ENCODE peak calls at places on chromosomes 4 and X, in ten cellular contexts. One of them, this sample, is unnamed.

GRCh38 chrX:15956684-15957083 is 102.1 kb upstream of the AP1S2 start:
- DNase-seq in neural crest cell: no peak
- DNase-seq in CD4-positive, CD25-positive, alpha-beta regulatory T cell: no peak
- DNase-seq in activated CD8-positive, alpha-beta memory T cell treated with anti-CD3 and anti-CD28 coated beads for 1 hour: no peak
- DNase-seq in stimulated activated naive B cell treated with anti-CD40 and anti-IgM and Interleukin-4, amounts not matched to agents 10 μg/mL and 1 μg/mL and 100 μg/mL, for 72 hours: no peak
- DNase-seq in GM12864: no peak
- DNase-seq in NCI-H1436: no peak
- DNase-seq in immature natural killer cell: no peak
- DNase-seq in left ventricle myocardium inferior: no peak
- DNase-seq in activated naive CD4-positive, alpha-beta T cell treated with anti-CD3 and anti-CD28 coated beads, Interleukin-2, amount 50 U/mL, for 72 hours: no peak
- DNase-seq in this sample: no peak

GRCh38 chr4:76571274-76571673 is 136.2 kb downstream of the SHROOM3 start:
- DNase-seq in neural crest cell: no peak
- DNase-seq in CD4-positive, CD25-positive, alpha-beta regulatory T cell: no peak
- DNase-seq in activated CD8-positive, alpha-beta memory T cell treated with anti-CD3 and anti-CD28 coated beads for 1 hour: no peak
- DNase-seq in stimulated activated naive B cell treated with anti-CD40 and anti-IgM and Interleukin-4, amounts not matched to agents 10 μg/mL and 1 μg/mL and 100 μg/mL, for 72 hours: no peak
- DNase-seq in GM12864: no peak
- DNase-seq in NCI-H1436: peak; percentile 27
- DNase-seq in immature natural killer cell: no peak
- DNase-seq in left ventricle myocardium inferior: no peak
- DNase-seq in activated naive CD4-positive, alpha-beta T cell treated with anti-CD3 and anti-CD28 coated beads, Interleukin-2, amount 50 U/mL, for 72 hours: no peak
- DNase-seq in this sample: no peak

GRCh38 chr4:17613761-17614415 is 553 bp upstream of the MED28 start:
- DNase-seq in neural crest cell: no peak
- DNase-seq in CD4-positive, CD25-positive, alpha-beta regulatory T cell: no peak
- DNase-seq in activated CD8-positive, alpha-beta memory T cell treated with anti-CD3 and anti-CD28 coated beads for 1 hour: peak; percentile 1
- DNase-seq in stimulated activated naive B cell treated with anti-CD40 and anti-IgM and Interleukin-4, amounts not matched to agents 10 μg/mL and 1 μg/mL and 100 μg/mL, for 72 hours: no peak
- DNase-seq in GM12864: no peak
- DNase-seq in NCI-H1436: no peak
- DNase-seq in immature natural killer cell: no peak
- DNase-seq in left ventricle myocardium inferior: no peak
- DNase-seq in activated naive CD4-positive, alpha-beta T cell treated with anti-CD3 and anti-CD28 coated beads, Interleukin-2, amount 50 U/mL, for 72 hours: no peak
- DNase-seq in this sample: no peak

GRCh38 chr4:10207116-10207515 is 90.5 kb upstream of the WDR1 start:
- DNase-seq in neural crest cell: no peak
- DNase-seq in CD4-positive, CD25-positive, alpha-beta regulatory T cell: no peak
- DNase-seq in activated CD8-positive, alpha-beta memory T cell treated with anti-CD3 and anti-CD28 coated beads for 1 hour: no peak
- DNase-seq in stimulated activated naive B cell treated with anti-CD40 and anti-IgM and Interleukin-4, amounts not matched to agents 10 μg/mL and 1 μg/mL and 100 μg/mL, for 72 hours: no peak
- DNase-seq in GM12864: no peak
- DNase-seq in NCI-H1436: no peak
- DNase-seq in immature natural killer cell: no peak
- DNase-seq in left ventricle myocardium inferior: no peak
- DNase-seq in activated naive CD4-positive, alpha-beta T cell treated with anti-CD3 and anti-CD28 coated beads, Interleukin-2, amount 50 U/mL, for 72 hours: no peak
- DNase-seq in this sample: no peak

GRCh38 chr4:64715741-64716140 is 306.5 kb upstream of the TECRL start:
- DNase-seq in neural crest cell: no peak
- DNase-seq in CD4-positive, CD25-positive, alpha-beta regulatory T cell: no peak
- DNase-seq in activated CD8-positive, alpha-beta memory T cell treated with anti-CD3 and anti-CD28 coated beads for 1 hour: no peak
- DNase-seq in stimulated activated naive B cell treated with anti-CD40 and anti-IgM and Interleukin-4, amounts not matched to agents 10 μg/mL and 1 μg/mL and 100 μg/mL, for 72 hours: no peak
- DNase-seq in GM12864: no peak
- DNase-seq in NCI-H1436: peak; percentile 13
- DNase-seq in immature natural killer cell: no peak
- DNase-seq in left ventricle myocardium inferior: no peak
- DNase-seq in activated naive CD4-positive, alpha-beta T cell treated with anti-CD3 and anti-CD28 coated beads, Interleukin-2, amount 50 U/mL, for 72 hours: no peak
- DNase-seq in this sample: no peak

GRCh38 chr4:95284668-95285067 is 264.1 kb downstream of the UNC5C start:
- DNase-seq in neural crest cell: no peak
- DNase-seq in CD4-positive, CD25-positive, alpha-beta regulatory T cell: no peak
- DNase-seq in activated CD8-positive, alpha-beta memory T cell treated with anti-CD3 and anti-CD28 coated beads for 1 hour: no peak
- DNase-seq in stimulated activated naive B cell treated with anti-CD40 and anti-IgM and Interleukin-4, amounts not matched to agents 10 μg/mL and 1 μg/mL and 100 μg/mL, for 72 hours: no peak
- DNase-seq in GM12864: no peak
- DNase-seq in NCI-H1436: no peak
- DNase-seq in immature natural killer cell: no peak
- DNase-seq in left ventricle myocardium inferior: no peak
- DNase-seq in activated naive CD4-positive, alpha-beta T cell treated with anti-CD3 and anti-CD28 coated beads, Interleukin-2, amount 50 U/mL, for 72 hours: no peak
- DNase-seq in this sample: no peak

GRCh38 chr4:1116837-1117236 is 3.5 kb upstream of the RNF212 start:
- DNase-seq in neural crest cell: no peak
- DNase-seq in CD4-positive, CD25-positive, alpha-beta regulatory T cell: no peak
- DNase-seq in activated CD8-positive, alpha-beta memory T cell treated with anti-CD3 and anti-CD28 coated beads for 1 hour: no peak
- DNase-seq in stimulated activated naive B cell treated with anti-CD40 and anti-IgM and Interleukin-4, amounts not matched to agents 10 μg/mL and 1 μg/mL and 100 μg/mL, for 72 hours: no peak
- DNase-seq in GM12864: no peak
- DNase-seq in NCI-H1436: no peak
- DNase-seq in immature natural killer cell: no peak
- DNase-seq in left ventricle myocardium inferior: no peak
- DNase-seq in activated naive CD4-positive, alpha-beta T cell treated with anti-CD3 and anti-CD28 coated beads, Interleukin-2, amount 50 U/mL, for 72 hours: no peak
- DNase-seq in this sample: peak; percentile 21

GRCh38 chr4:14284578-14284977 is 657.1 kb upstream of the BOD1L1 start:
- DNase-seq in neural crest cell: no peak
- DNase-seq in CD4-positive, CD25-positive, alpha-beta regulatory T cell: no peak
- DNase-seq in activated CD8-positive, alpha-beta memory T cell treated with anti-CD3 and anti-CD28 coated beads for 1 hour: no peak
- DNase-seq in stimulated activated naive B cell treated with anti-CD40 and anti-IgM and Interleukin-4, amounts not matched to agents 10 μg/mL and 1 μg/mL and 100 μg/mL, for 72 hours: no peak
- DNase-seq in GM12864: no peak
- DNase-seq in NCI-H1436: no peak
- DNase-seq in immature natural killer cell: no peak
- DNase-seq in left ventricle myocardium inferior: no peak
- DNase-seq in activated naive CD4-positive, alpha-beta T cell treated with anti-CD3 and anti-CD28 coated beads, Interleukin-2, amount 50 U/mL, for 72 hours: no peak
- DNase-seq in this sample: no peak

GRCh38 chr4:80101086-80101767 is 28.2 kb upstream of the ANTXR2 start:
- DNase-seq in neural crest cell: no peak
- DNase-seq in CD4-positive, CD25-positive, alpha-beta regulatory T cell: no peak
- DNase-seq in activated CD8-positive, alpha-beta memory T cell treated with anti-CD3 and anti-CD28 coated beads for 1 hour: no peak
- DNase-seq in stimulated activated naive B cell treated with anti-CD40 and anti-IgM and Interleukin-4, amounts not matched to agents 10 μg/mL and 1 μg/mL and 100 μg/mL, for 72 hours: no peak
- DNase-seq in GM12864: no peak
- DNase-seq in NCI-H1436: no peak
- DNase-seq in immature natural killer cell: no peak
- DNase-seq in left ventricle myocardium inferior: no peak
- DNase-seq in activated naive CD4-positive, alpha-beta T cell treated with anti-CD3 and anti-CD28 coated beads, Interleukin-2, amount 50 U/mL, for 72 hours: no peak
- DNase-seq in this sample: no peak

GRCh38 chr4:79906996-79907395 is 166.0 kb downstream of the ANTXR2 start:
- DNase-seq in neural crest cell: no peak
- DNase-seq in CD4-positive, CD25-positive, alpha-beta regulatory T cell: no peak
- DNase-seq in activated CD8-positive, alpha-beta memory T cell treated with anti-CD3 and anti-CD28 coated beads for 1 hour: no peak
- DNase-seq in stimulated activated naive B cell treated with anti-CD40 and anti-IgM and Interleukin-4, amounts not matched to agents 10 μg/mL and 1 μg/mL and 100 μg/mL, for 72 hours: no peak
- DNase-seq in GM12864: no peak
- DNase-seq in NCI-H1436: no peak
- DNase-seq in immature natural killer cell: no peak
- DNase-seq in left ventricle myocardium inferior: no peak
- DNase-seq in activated naive CD4-positive, alpha-beta T cell treated with anti-CD3 and anti-CD28 coated beads, Interleukin-2, amount 50 U/mL, for 72 hours: no peak
- DNase-seq in this sample: no peak

GRCh38 chr4:35286434-35286833 is 957.9 kb downstream of the ARAP2 start:
- DNase-seq in neural crest cell: no peak
- DNase-seq in CD4-positive, CD25-positive, alpha-beta regulatory T cell: no peak
- DNase-seq in activated CD8-positive, alpha-beta memory T cell treated with anti-CD3 and anti-CD28 coated beads for 1 hour: no peak
- DNase-seq in stimulated activated naive B cell treated with anti-CD40 and anti-IgM and Interleukin-4, amounts not matched to agents 10 μg/mL and 1 μg/mL and 100 μg/mL, for 72 hours: no peak
- DNase-seq in GM12864: no peak
- DNase-seq in NCI-H1436: no peak
- DNase-seq in immature natural killer cell: no peak
- DNase-seq in left ventricle myocardium inferior: no peak
- DNase-seq in activated naive CD4-positive, alpha-beta T cell treated with anti-CD3 and anti-CD28 coated beads, Interleukin-2, amount 50 U/mL, for 72 hours: no peak
- DNase-seq in this sample: no peak

GRCh38 chrX:110086162-110086915 is 83.4 kb downstream of the TMEM164 start:
- DNase-seq in neural crest cell: no peak
- DNase-seq in CD4-positive, CD25-positive, alpha-beta regulatory T cell: no peak
- DNase-seq in activated CD8-positive, alpha-beta memory T cell treated with anti-CD3 and anti-CD28 coated beads for 1 hour: no peak
- DNase-seq in stimulated activated naive B cell treated with anti-CD40 and anti-IgM and Interleukin-4, amounts not matched to agents 10 μg/mL and 1 μg/mL and 100 μg/mL, for 72 hours: no peak
- DNase-seq in GM12864: no peak
- DNase-seq in NCI-H1436: no peak
- DNase-seq in immature natural killer cell: no peak
- DNase-seq in left ventricle myocardium inferior: no peak
- DNase-seq in activated naive CD4-positive, alpha-beta T cell treated with anti-CD3 and anti-CD28 coated beads, Interleukin-2, amount 50 U/mL, for 72 hours: no peak
- DNase-seq in this sample: no peak

GRCh38 chr4:42344260-42344659 is 53.0 kb upstream of the SHISA3 start:
- DNase-seq in neural crest cell: no peak
- DNase-seq in CD4-positive, CD25-positive, alpha-beta regulatory T cell: no peak
- DNase-seq in activated CD8-positive, alpha-beta memory T cell treated with anti-CD3 and anti-CD28 coated beads for 1 hour: no peak
- DNase-seq in stimulated activated naive B cell treated with anti-CD40 and anti-IgM and Interleukin-4, amounts not matched to agents 10 μg/mL and 1 μg/mL and 100 μg/mL, for 72 hours: no peak
- DNase-seq in GM12864: no peak
- DNase-seq in NCI-H1436: no peak
- DNase-seq in immature natural killer cell: no peak
- DNase-seq in left ventricle myocardium inferior: no peak
- DNase-seq in activated naive CD4-positive, alpha-beta T cell treated with anti-CD3 and anti-CD28 coated beads, Interleukin-2, amount 50 U/mL, for 72 hours: no peak
- DNase-seq in this sample: no peak

GRCh38 chr4:156865391-156865790 is 106.2 kb downstream of the PDGFC start:
- DNase-seq in neural crest cell: no peak
- DNase-seq in CD4-positive, CD25-positive, alpha-beta regulatory T cell: no peak
- DNase-seq in activated CD8-positive, alpha-beta memory T cell treated with anti-CD3 and anti-CD28 coated beads for 1 hour: no peak
- DNase-seq in stimulated activated naive B cell treated with anti-CD40 and anti-IgM and Interleukin-4, amounts not matched to agents 10 μg/mL and 1 μg/mL and 100 μg/mL, for 72 hours: no peak
- DNase-seq in GM12864: no peak
- DNase-seq in NCI-H1436: no peak
- DNase-seq in immature natural killer cell: no peak
- DNase-seq in left ventricle myocardium inferior: no peak
- DNase-seq in activated naive CD4-positive, alpha-beta T cell treated with anti-CD3 and anti-CD28 coated beads, Interleukin-2, amount 50 U/mL, for 72 hours: no peak
- DNase-seq in this sample: no peak

GRCh38 chr4:103845075-103845474 is 125.3 kb upstream of the TACR3 start:
- DNase-seq in neural crest cell: no peak
- DNase-seq in CD4-positive, CD25-positive, alpha-beta regulatory T cell: no peak
- DNase-seq in activated CD8-positive, alpha-beta memory T cell treated with anti-CD3 and anti-CD28 coated beads for 1 hour: no peak
- DNase-seq in stimulated activated naive B cell treated with anti-CD40 and anti-IgM and Interleukin-4, amounts not matched to agents 10 μg/mL and 1 μg/mL and 100 μg/mL, for 72 hours: no peak
- DNase-seq in GM12864: no peak
- DNase-seq in NCI-H1436: no peak
- DNase-seq in immature natural killer cell: no peak
- DNase-seq in left ventricle myocardium inferior: no peak
- DNase-seq in activated naive CD4-positive, alpha-beta T cell treated with anti-CD3 and anti-CD28 coated beads, Interleukin-2, amount 50 U/mL, for 72 hours: no peak
- DNase-seq in this sample: no peak

GRCh38 chrX:140766024-140766611 is 56.6 kb downstream of the LINC00632 start:
- DNase-seq in neural crest cell: peak; percentile 69
- DNase-seq in CD4-positive, CD25-positive, alpha-beta regulatory T cell: peak; percentile 41
- DNase-seq in activated CD8-positive, alpha-beta memory T cell treated with anti-CD3 and anti-CD28 coated beads for 1 hour: no peak
- DNase-seq in stimulated activated naive B cell treated with anti-CD40 and anti-IgM and Interleukin-4, amounts not matched to agents 10 μg/mL and 1 μg/mL and 100 μg/mL, for 72 hours: peak; percentile 13
- DNase-seq in GM12864: no peak
- DNase-seq in NCI-H1436: peak; percentile 30
- DNase-seq in immature natural killer cell: peak; percentile 22
- DNase-seq in left ventricle myocardium inferior: no peak
- DNase-seq in activated naive CD4-positive, alpha-beta T cell treated with anti-CD3 and anti-CD28 coated beads, Interleukin-2, amount 50 U/mL, for 72 hours: no peak
- DNase-seq in this sample: no peak

GRCh38 chrX:77167993-77168392 is 279.2 kb upstream of the FGF16 start:
- DNase-seq in neural crest cell: no peak
- DNase-seq in CD4-positive, CD25-positive, alpha-beta regulatory T cell: no peak
- DNase-seq in activated CD8-positive, alpha-beta memory T cell treated with anti-CD3 and anti-CD28 coated beads for 1 hour: no peak
- DNase-seq in stimulated activated naive B cell treated with anti-CD40 and anti-IgM and Interleukin-4, amounts not matched to agents 10 μg/mL and 1 μg/mL and 100 μg/mL, for 72 hours: no peak
- DNase-seq in GM12864: no peak
- DNase-seq in NCI-H1436: no peak
- DNase-seq in immature natural killer cell: no peak
- DNase-seq in left ventricle myocardium inferior: no peak
- DNase-seq in activated naive CD4-positive, alpha-beta T cell treated with anti-CD3 and anti-CD28 coated beads, Interleukin-2, amount 50 U/mL, for 72 hours: no peak
- DNase-seq in this sample: no peak

GRCh38 chrX:134737721-134738369 is 79.6 kb upstream of the PLAC1 start:
- DNase-seq in neural crest cell: no peak
- DNase-seq in CD4-positive, CD25-positive, alpha-beta regulatory T cell: no peak
- DNase-seq in activated CD8-positive, alpha-beta memory T cell treated with anti-CD3 and anti-CD28 coated beads for 1 hour: no peak
- DNase-seq in stimulated activated naive B cell treated with anti-CD40 and anti-IgM and Interleukin-4, amounts not matched to agents 10 μg/mL and 1 μg/mL and 100 μg/mL, for 72 hours: no peak
- DNase-seq in GM12864: no peak
- DNase-seq in NCI-H1436: no peak
- DNase-seq in immature natural killer cell: no peak
- DNase-seq in left ventricle myocardium inferior: no peak
- DNase-seq in activated naive CD4-positive, alpha-beta T cell treated with anti-CD3 and anti-CD28 coated beads, Interleukin-2, amount 50 U/mL, for 72 hours: no peak
- DNase-seq in this sample: no peak